ENCODE peak calls at places on chromosomes 16 and 17, in four cellular contexts. W is CD4-positive, CD25-positive, alpha-beta regulatory T cell; I is effector memory CD4-positive, alpha-beta T cell; Q is keratinocyte. N is an unnamed sample.

GRCh38 chr16:79573881-79574280 is 26.7 kb downstream of the MAF start:
- DNase-seq in Q (no peak), W (no peak), I (no peak), N (no peak)

GRCh38 chr17:36072431-36073121 is 8.5 kb downstream of the CCL18 start:
- DNase-seq in Q (no peak), W (peak; percentile 6), I (peak; percentile 29), N (peak; percentile 24)

GRCh38 chr16:3098459-3099394 is at the start of gene ZSCAN10:
- DNase-seq in W (no peak), I (no peak), Q (no peak), N (no peak)

GRCh38 chr16:2066139-2066538 is 18.4 kb downstream of the TSC2 start:
- DNase-seq in Q (no peak), I (no peak), W (no peak), N (no peak)

GRCh38 chr17:41835214-41835799 is 725 bp downstream of the NT5C3B start:
- DNase-seq in Q (no peak), W (no peak), I (no peak), N (no peak)

GRCh38 chr17:10879110-10879509 is 41.2 kb upstream of the PIRT start:
- DNase-seq in I (no peak), W (no peak), Q (no peak), N (no peak)

GRCh38 chr16:23979982-23980381 is 144.2 kb downstream of the PRKCB start:
- DNase-seq in W (no peak), Q (no peak), I (no peak), N (no peak)

GRCh38 chr17:21301593-21302550 is 17.4 kb downstream of the MAP2K3 start:
- DNase-seq in W (no peak), Q (no peak), I (no peak), N (no peak)

GRCh38 chr17:50459081-50459676 is 9.5 kb downstream of the CHAD start:
- DNase-seq in W (no peak), Q (no peak), I (no peak), N (no peak)

DNA sequence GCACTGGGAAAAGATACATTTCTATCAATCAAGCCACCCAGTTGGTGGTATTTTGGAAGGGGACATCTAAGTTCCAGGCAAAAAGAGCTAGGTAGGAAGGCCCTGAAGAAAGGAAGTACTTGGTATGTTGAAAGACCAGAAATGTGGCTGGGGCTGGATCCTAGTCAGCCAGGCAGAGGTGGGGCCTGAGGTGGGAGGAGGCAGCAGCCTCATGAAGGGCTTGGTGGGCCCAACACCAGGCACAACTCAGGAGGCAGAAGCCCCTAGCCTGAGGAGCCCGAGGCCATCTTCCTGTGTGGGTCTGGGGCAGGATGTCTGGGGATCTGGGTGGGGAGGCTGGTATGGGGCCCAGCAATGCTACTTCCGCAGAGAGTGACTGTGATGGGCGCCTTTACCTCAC is 105.9 kb downstream of the SALL1 start:
- DNase-seq in Q (no peak), W (no peak), I (no peak), N (no peak)
- H3K9me3 ChIP-seq in Q (no peaks in the 10 kb centered on the region), W (no peaks in the 10 kb centered on the region), I (no peaks in the 10 kb centered on the region), N (no peaks in the 10 kb centered on the region)

DNA sequence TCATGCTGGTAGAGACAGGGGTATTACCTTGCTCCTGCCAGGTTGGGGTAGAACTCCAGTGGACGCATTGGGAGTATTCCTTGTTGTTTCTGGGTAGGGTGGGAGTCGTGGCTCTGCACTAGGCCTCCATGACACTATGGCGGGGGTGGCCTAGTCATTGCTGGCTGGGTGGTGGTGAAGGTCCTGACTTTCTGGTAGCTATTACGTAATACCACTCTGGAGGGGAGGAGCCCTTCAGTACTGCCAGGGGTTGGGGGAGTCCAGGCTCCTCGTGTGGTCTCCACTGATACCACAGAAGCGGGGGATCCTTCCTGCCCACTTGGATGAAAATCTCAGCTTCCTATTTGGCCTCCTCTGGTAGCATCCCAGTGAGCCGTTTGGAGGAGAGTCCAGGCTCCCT is 65.7 kb upstream of the GNG13 start:
- DNase-seq in Q (no peak), W (no peak), I (no peak), N (no peak)
- H3K9me3 ChIP-seq in Q (no peaks in the 10 kb centered on the region), W (peaks cover 4% of the 10 kb centered on the region), I (no peaks in the 10 kb centered on the region), N (no peaks in the 10 kb centered on the region)

DNA sequence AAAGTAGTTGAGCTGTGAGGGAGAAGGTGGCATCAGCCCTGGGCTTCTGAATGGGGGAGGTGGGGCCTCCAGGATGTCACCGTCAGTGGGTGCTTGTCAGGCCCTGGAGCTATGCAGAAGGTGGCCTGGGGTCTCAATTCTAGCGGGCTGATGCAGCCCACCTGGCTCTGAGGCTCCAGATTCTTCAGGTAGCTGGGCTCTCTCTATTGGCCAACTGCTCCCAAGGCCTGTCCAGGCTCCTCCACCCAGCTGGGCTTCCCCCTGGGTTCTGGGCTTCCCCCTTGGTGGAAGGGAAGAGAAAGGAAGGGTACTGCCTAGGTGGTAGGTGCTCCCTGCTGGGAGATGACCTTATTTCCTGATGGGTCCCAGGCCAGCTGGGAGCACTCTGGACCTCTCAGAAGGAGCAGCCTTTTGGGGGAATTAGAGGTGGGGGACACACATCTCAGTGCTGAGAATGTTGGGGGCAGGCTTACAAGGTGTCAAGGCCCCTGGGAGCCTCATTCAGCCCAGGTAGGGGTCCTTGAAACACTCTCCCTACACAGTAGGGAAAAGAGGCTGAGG is 1728.3 kb downstream of the TP53TG3F start:
- DNase-seq in I (no peak), Q (no peak), W (no peak), N (no peak)
- H3K9me3 ChIP-seq in I (peaks cover 4% of the 10 kb centered on the region), Q (no peaks in the 10 kb centered on the region), W (peaks cover 34% of the 10 kb centered on the region), N (no peaks in the 10 kb centered on the region)

DNA sequence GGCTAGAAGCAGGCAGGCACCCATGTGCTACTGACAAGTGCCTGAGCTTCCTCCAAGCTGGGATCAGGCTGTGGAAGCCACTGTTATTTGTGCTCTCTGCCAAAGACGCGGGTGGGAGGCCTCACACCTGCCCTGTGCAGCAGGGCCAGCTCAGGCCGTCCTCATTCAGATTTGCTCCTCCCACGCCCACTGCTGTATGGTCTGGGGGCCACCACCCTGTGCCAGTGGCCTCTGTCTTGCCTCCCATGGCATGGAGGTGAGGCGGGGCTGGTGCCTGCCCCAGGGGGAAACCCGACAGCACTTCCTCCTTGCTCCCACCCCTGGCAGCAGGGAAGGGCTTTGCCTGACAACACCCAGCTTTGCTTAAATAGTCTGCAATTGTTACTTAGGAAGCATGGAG is 356.5 kb upstream of the CDH8 start:
- DNase-seq in W (no peak), Q (no peak), I (no peak), N (no peak)
- H3K9me3 ChIP-seq in W (no peaks in the 10 kb centered on the region), Q (no peaks in the 10 kb centered on the region), I (no peaks in the 10 kb centered on the region), N (no peaks in the 10 kb centered on the region)

GRCh38 chr17:7214300-7215135 is 5.1 kb downstream of the DLG4 start:
- DNase-seq in W (peak; percentile 99), Q (peak; percentile 84), I (peak; percentile 98), N (peak; percentile 99)

GRCh38 chr17:7215136-7215638 is 4.4 kb downstream of the DLG4 start:
- DNase-seq in Q (no peak), W (no peak), I (no peak), N (no peak)

GRCh38 chr17:7216242-7217112 is 3.2 kb downstream of the DLG4 start:
- DNase-seq in W (no peak), I (no peak), Q (no peak), N (no peak)

GRCh38 chr17:7217113-7217987 is 2.3 kb downstream of the DLG4 start:
- DNase-seq in Q (no peak), I (no peak), W (no peak), N (no peak)

DNA sequence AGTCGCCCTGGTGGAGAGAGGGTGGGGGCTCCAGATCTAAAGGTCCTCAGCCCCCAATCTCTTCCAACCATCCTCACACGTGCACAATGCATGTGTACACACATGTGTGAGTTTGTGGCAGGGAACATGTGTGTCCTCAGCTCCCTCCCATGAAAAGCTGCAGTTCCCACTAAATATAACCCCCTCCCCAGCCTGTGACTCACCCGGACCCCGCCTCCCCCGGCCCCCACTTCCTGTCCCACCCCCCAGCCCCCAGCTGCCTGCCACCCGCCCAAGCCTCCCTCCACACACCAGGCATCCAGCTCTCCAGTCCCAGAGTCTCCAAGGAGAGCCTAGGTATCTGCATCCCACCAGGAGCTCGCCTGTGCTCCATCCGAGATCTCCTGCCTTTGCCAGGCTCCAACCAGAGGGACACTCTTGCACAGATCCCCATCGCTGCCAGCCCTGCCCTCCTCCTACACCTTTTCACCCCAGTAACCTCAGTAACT is 3.9 kb downstream of the DLG4 start:
- DNase-seq in Q (no peak), W (no peak), I (no peak), N (no peak)
- H3K9me3 ChIP-seq in Q (no peaks in the 10 kb centered on the region), W (no peaks in the 10 kb centered on the region), I (no peaks in the 10 kb centered on the region), N (no peaks in the 10 kb centered on the region)

GRCh38 chr16:35411156-35411555 is 1951.7 kb downstream of the TP53TG3F start:
- DNase-seq in W (no peak), I (no peak), Q (no peak), N (no peak)
- H3K9me3 ChIP-seq in W (peaks cover 13% of the 10 kb centered on the region), I (no peaks in the 10 kb centered on the region), Q (no peaks in the 10 kb centered on the region), N (no peaks in the 10 kb centered on the region)

GRCh38 chr17:27072885-27073284 is 221.0 kb upstream of the WSB1 start:
- DNase-seq in I (no peak), Q (no peak), W (no peak), N (no peak)
- H3K9me3 ChIP-seq in I (no peaks in the 10 kb centered on the region), Q (no peaks in the 10 kb centered on the region), W (no peaks in the 10 kb centered on the region), N (no peaks in the 10 kb centered on the region)

N was measured in T-helper 17 cell.